ENCODE peak calls at places on chromosomes 16 and 17, in five cellular contexts. S is neuronal stem cell, V is H9, R is mesenchymal stem cell, K is H1. M is an unnamed sample.

GRCh38 chr17:55734128-55734781 is 11.6 kb upstream of the TMEM100 start:
- DNase-seq in S (no peak), V (peak), R (peak), K (no peak), M (no peak)

GRCh38 chr16:81004646-81005353 is 1.9 kb downstream of the CMC2 start:
- DNase-seq in S (peak), V (no peak), R (peak), K (no peak), M (peak)

GRCh38 chr17:7841309-7841621 is 7.2 kb downstream of the KDM6B start:
- DNase-seq in S (no peak), V (no peak), R (no peak), K (no peak), M (peak)

GRCh38 chr17:2703181-2703580 is 8.4 kb downstream of the CLUH start:
- DNase-seq in S (no peak), V (no peak), R (no peak), K (no peak), M (no peak)

GRCh38 chr17:70225272-70225671 is 55.9 kb downstream of the KCNJ2 start:
- DNase-seq in S (no peak), V (no peak), R (no peak), K (no peak), M (no peak)

GRCh38 chr17:78665952-78666920 is 89.0 kb upstream of the DNAH17 start:
- DNase-seq in S (no peak), V (no peak), R (no peak), K (no peak), M (peak)

GRCh38 chr17:13031718-13032350 is 14.0 kb upstream of the ELAC2 start:
- DNase-seq in S (no peak), V (peak), R (peak), K (no peak), M (peak)

GRCh38 chr16:25700547-25700946 is 8.8 kb downstream of the HS3ST4 start:
- DNase-seq in S (no peak), V (no peak), R (no peak), K (no peak), M (no peak)

GRCh38 chr17:57853695-57854094 is 3.9 kb upstream of the MRPS23 start:
- DNase-seq in S (no peak), V (no peak), R (no peak), K (no peak), M (no peak)

GRCh38 chr17:80999224-81000088 is 7.8 kb downstream of the CHMP6 start:
- DNase-seq in S (no peak), V (peak), R (no peak), K (no peak), M (no peak)

GRCh38 chr16:11914210-11914758 is 1.5 kb downstream of the GSPT1 start:
- DNase-seq in S (no peak), V (no peak), R (no peak), K (no peak), M (no peak)

GRCh38 chr16:66720766-66721165 is 24.2 kb upstream of the CMTM4 start:
- DNase-seq in S (no peak), V (no peak), R (no peak), K (no peak), M (no peak)

GRCh38 chr16:50611332-50611934 is 63.2 kb downstream of the NKD1 start:
- DNase-seq in S (no peak), V (no peak), R (peak), K (no peak), M (no peak)

GRCh38 chr17:61330174-61331150 is 69.2 kb upstream of the TBX2 start:
- DNase-seq in S (no peak), V (no peak), R (no peak), K (no peak), M (no peak)

GRCh38 chr16:85617948-85618347 is 4.8 kb downstream of the GSE1 start:
- DNase-seq in S (no peak), V (no peak), R (no peak), K (no peak), M (peak)

GRCh38 chr17:43983515-43984411 is 20.7 kb upstream of the NAGS start:
- DNase-seq in S (no peak), V (peak), R (no peak), K (no peak), M (peak)

GRCh38 chr17:6643460-6644125 is 2.7 kb downstream of the TXNDC17 start:
- DNase-seq in S (no peak), V (no peak), R (peak), K (no peak), M (no peak)

GRCh38 chr17:48542956-48543853 is 1.7 kb downstream of the HOXB2 start:
- DNase-seq in S (no peak), V (peak), R (peak), K (no peak), M (peak)

GRCh38 chr17:48544356-48545021 is 420 bp downstream of the HOXB2 start:
- DNase-seq in S (no peak), V (peak), R (peak), K (no peak), M (no peak)

GRCh38 chr17:48545022-48545376 is at the start of gene HOXB2:
- DNase-seq in S (no peak), V (no peak), R (peak), K (no peak), M (no peak)

GRCh38 chr17:48542114-48542955 is 2.6 kb downstream of the HOXB2 start:
- DNase-seq in S (no peak), V (no peak), R (peak), K (no peak), M (no peak)

GRCh38 chr17:48543854-48544355 is 1.0 kb downstream of the HOXB2 start:
- DNase-seq in S (no peak), V (no peak), R (peak), K (no peak), M (no peak)
- H4K8ac ChIP-seq in S (no peak), V (no peak), R (peak), K (no peak), M (peak)

DNA sequence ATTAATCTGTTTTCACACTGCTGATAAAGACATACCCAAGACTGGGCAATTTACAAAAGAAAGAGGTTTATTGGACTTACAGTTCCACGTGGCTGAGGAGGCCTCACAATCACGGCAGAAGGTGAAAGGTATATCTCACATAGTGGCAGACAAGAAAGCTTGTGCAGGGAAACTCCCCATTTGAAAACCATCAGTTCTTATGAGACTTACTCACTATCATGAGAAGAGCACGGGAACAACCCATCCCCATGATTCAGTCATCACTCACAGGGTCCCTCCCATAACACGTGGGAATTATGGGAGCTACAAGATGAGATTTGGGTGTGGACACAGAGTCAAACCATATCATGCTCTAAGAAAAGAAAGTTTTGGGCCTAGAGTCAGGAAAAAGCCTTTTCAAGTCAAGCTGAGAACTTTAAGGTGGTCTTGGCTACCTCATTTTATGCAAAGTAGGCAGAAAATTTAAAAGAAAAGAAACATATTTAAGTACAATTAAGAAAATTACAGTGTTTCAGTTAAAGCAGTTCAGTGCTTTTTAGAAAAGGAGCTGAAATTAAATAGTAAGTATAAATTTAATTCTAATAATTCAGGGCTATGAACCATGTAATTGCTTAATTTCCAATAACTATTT is 24.9 kb upstream of the CRYM start:
- DNase-seq in S (no peak), V (no peak), R (peak), K (no peak), M (peak)
- H2BK12ac ChIP-seq in S (no peak), V (no peak), R (no peak), K (no peak), M (no peak)

DNA sequence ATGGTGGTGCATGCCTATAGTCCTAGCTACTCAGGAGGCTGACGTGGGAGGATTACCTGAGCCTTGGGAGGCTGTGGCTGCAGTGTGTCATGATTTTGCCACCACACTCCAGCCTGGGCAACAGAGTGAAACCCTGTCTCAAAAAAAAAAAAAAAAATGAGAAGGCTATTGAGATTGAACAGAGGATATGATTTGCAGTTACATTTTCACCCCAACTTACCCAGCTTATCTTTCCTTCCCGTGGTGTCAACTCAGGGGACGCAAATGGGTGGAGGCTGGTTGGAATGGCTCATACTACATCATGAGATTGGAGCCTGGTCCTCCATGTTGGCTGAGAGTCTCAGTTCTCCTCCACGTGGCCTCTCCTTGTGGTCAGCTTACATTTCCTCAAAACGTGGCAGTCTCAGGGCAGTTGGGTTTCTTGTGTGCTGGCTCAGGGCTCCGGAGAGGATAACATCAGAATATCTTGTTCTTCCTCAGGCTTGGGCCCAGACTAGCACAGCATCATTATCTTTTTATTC is 17.2 kb upstream of the NSMCE1 start:
- DNase-seq in S (no peak), V (no peak), R (no peak), K (no peak), M (no peak)
- H4K8ac ChIP-seq in S (no peak), V (no peak), R (no peak), K (no peak), M (no peak)

DNA sequence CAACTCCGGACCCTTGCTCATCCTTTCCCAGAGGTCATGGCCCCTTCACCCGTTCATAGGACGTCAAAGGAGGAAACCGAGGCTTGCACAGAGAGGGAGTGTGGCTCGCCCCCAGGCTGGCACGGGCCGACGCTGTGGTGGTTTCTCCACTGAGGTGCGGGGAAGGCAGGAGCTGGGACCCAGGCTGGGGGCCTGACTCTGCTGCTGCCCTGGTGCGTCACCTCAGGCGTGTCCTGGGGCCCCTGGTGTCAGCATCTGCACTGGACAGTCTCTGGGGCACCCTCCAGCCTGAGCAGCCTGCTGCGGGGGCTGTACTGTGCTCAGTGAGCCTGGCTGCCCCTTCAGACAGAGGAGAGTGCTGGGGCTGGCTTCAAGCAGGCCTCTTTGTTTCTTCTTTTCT is 7.4 kb downstream of the MAP2K3 start:
- DNase-seq in S (no peak), V (no peak), R (no peak), K (no peak), M (no peak)
- H2BK12ac ChIP-seq in S (no peak), V (no peak), R (no peak), K (no peak), M (no peak)

M was measured in trophoblast cell.